ENCODE peak calls at places on chromosomes 11 and 22, in eight cellular contexts. One of them, this sample, is unnamed.
A peak's percentile ranks its signal among the peaks of the same experiment; 100 is the strongest.

GRCh38 chr22:40654522-40655167 is 18.1 kb upstream of the MRTFA start:
- DNase-seq in head of caudate nucleus: peak; percentile 43
- DNase-seq in Peyer's patch: no peak
- DNase-seq in activated CD8-positive, alpha-beta memory T cell treated with anti-CD3 and anti-CD28 coated beads, Interleukin-2, amount 10 ng/mL, durations not matched to agents 7 days and 5 days: no peak
- DNase-seq in NCI-H82: peak; percentile 77
- DNase-seq in ovary: no peak
- DNase-seq in esophagus squamous epithelium: no peak
- DNase-seq in sciatic nerve: peak; percentile 78
- DNase-seq in this sample: peak; percentile 76

GRCh38 chr11:67349457-67349856 is 3.9 kb downstream of the POLD4 start:
- DNase-seq in ovary: no peak
- DNase-seq in head of caudate nucleus: no peak
- DNase-seq in activated CD8-positive, alpha-beta memory T cell treated with anti-CD3 and anti-CD28 coated beads, Interleukin-2, amount 10 ng/mL, durations not matched to agents 7 days and 5 days: no peak
- DNase-seq in Peyer's patch: no peak
- DNase-seq in NCI-H82: no peak
- DNase-seq in sciatic nerve: no peak
- DNase-seq in esophagus squamous epithelium: no peak
- DNase-seq in this sample: no peak

GRCh38 chr11:10846664-10847063 is 11.2 kb downstream of the ZBED5 start:
- DNase-seq in sciatic nerve: no peak
- DNase-seq in head of caudate nucleus: no peak
- DNase-seq in esophagus squamous epithelium: no peak
- DNase-seq in ovary: no peak
- DNase-seq in NCI-H82: no peak
- DNase-seq in activated CD8-positive, alpha-beta memory T cell treated with anti-CD3 and anti-CD28 coated beads, Interleukin-2, amount 10 ng/mL, durations not matched to agents 7 days and 5 days: no peak
- DNase-seq in Peyer's patch: no peak
- DNase-seq in this sample: no peak

GRCh38 chr11:25981998-25982397 is 349.9 kb upstream of the ANO3 start:
- DNase-seq in activated CD8-positive, alpha-beta memory T cell treated with anti-CD3 and anti-CD28 coated beads, Interleukin-2, amount 10 ng/mL, durations not matched to agents 7 days and 5 days: no peak
- DNase-seq in ovary: peak; percentile 18
- DNase-seq in Peyer's patch: no peak
- DNase-seq in sciatic nerve: no peak
- DNase-seq in esophagus squamous epithelium: no peak
- DNase-seq in head of caudate nucleus: no peak
- DNase-seq in NCI-H82: peak; percentile 74
- DNase-seq in this sample: peak; percentile 72

GRCh38 chr11:33988586-33989370 is 62.8 kb upstream of the CAPRIN1 start:
- DNase-seq in sciatic nerve: no peak
- DNase-seq in head of caudate nucleus: no peak
- DNase-seq in Peyer's patch: no peak
- DNase-seq in NCI-H82: peak; percentile 5
- DNase-seq in esophagus squamous epithelium: no peak
- DNase-seq in ovary: no peak
- DNase-seq in activated CD8-positive, alpha-beta memory T cell treated with anti-CD3 and anti-CD28 coated beads, Interleukin-2, amount 10 ng/mL, durations not matched to agents 7 days and 5 days: no peak
- DNase-seq in this sample: peak; percentile 45

GRCh38 chr22:39205344-39206021 is 39.3 kb downstream of the PDGFB start:
- DNase-seq in sciatic nerve: peak; percentile 43
- DNase-seq in ovary: no peak
- DNase-seq in Peyer's patch: no peak
- DNase-seq in NCI-H82: no peak
- DNase-seq in esophagus squamous epithelium: no peak
- DNase-seq in activated CD8-positive, alpha-beta memory T cell treated with anti-CD3 and anti-CD28 coated beads, Interleukin-2, amount 10 ng/mL, durations not matched to agents 7 days and 5 days: peak; percentile 73
- DNase-seq in head of caudate nucleus: no peak
- DNase-seq in this sample: peak; percentile 57

GRCh38 chr22:32203181-32204105 is 1.4 kb downstream of the RFPL2 start:
- DNase-seq in esophagus squamous epithelium: no peak
- DNase-seq in ovary: no peak
- DNase-seq in NCI-H82: no peak
- DNase-seq in Peyer's patch: no peak
- DNase-seq in activated CD8-positive, alpha-beta memory T cell treated with anti-CD3 and anti-CD28 coated beads, Interleukin-2, amount 10 ng/mL, durations not matched to agents 7 days and 5 days: no peak
- DNase-seq in head of caudate nucleus: no peak
- DNase-seq in sciatic nerve: no peak
- DNase-seq in this sample: no peak

GRCh38 chr11:118715245-118715807 is 35.9 kb upstream of the TREH start:
- DNase-seq in ovary: peak; percentile 40
- DNase-seq in esophagus squamous epithelium: no peak
- DNase-seq in activated CD8-positive, alpha-beta memory T cell treated with anti-CD3 and anti-CD28 coated beads, Interleukin-2, amount 10 ng/mL, durations not matched to agents 7 days and 5 days: no peak
- DNase-seq in sciatic nerve: no peak
- DNase-seq in head of caudate nucleus: no peak
- DNase-seq in Peyer's patch: no peak
- DNase-seq in NCI-H82: no peak
- DNase-seq in this sample: no peak

GRCh38 chr11:2701898-2702434 is 2.2 kb upstream of the KCNQ1OT1 start:
- DNase-seq in sciatic nerve: no peak
- DNase-seq in esophagus squamous epithelium: no peak
- DNase-seq in head of caudate nucleus: no peak
- DNase-seq in ovary: peak; percentile 16
- DNase-seq in activated CD8-positive, alpha-beta memory T cell treated with anti-CD3 and anti-CD28 coated beads, Interleukin-2, amount 10 ng/mL, durations not matched to agents 7 days and 5 days: no peak
- DNase-seq in Peyer's patch: peak; percentile 20
- DNase-seq in NCI-H82: no peak
- DNase-seq in this sample: no peak

GRCh38 chr11:80388133-80388532 is 947.3 kb upstream of the TENM4 start:
- DNase-seq in ovary: no peak
- DNase-seq in NCI-H82: peak; percentile 69
- DNase-seq in esophagus squamous epithelium: no peak
- DNase-seq in head of caudate nucleus: no peak
- DNase-seq in activated CD8-positive, alpha-beta memory T cell treated with anti-CD3 and anti-CD28 coated beads, Interleukin-2, amount 10 ng/mL, durations not matched to agents 7 days and 5 days: no peak
- DNase-seq in Peyer's patch: no peak
- DNase-seq in sciatic nerve: no peak
- DNase-seq in this sample: peak; percentile 47

GRCh38 chr11:78083036-78083435 is 3.4 kb upstream of the NDUFC2 start:
- DNase-seq in sciatic nerve: no peak
- DNase-seq in Peyer's patch: no peak
- DNase-seq in NCI-H82: no peak
- DNase-seq in ovary: no peak
- DNase-seq in esophagus squamous epithelium: no peak
- DNase-seq in head of caudate nucleus: no peak
- DNase-seq in activated CD8-positive, alpha-beta memory T cell treated with anti-CD3 and anti-CD28 coated beads, Interleukin-2, amount 10 ng/mL, durations not matched to agents 7 days and 5 days: no peak
- DNase-seq in this sample: no peak

GRCh38 chr11:37786214-37786755 is 1188.2 kb upstream of the RAG2 start:
- DNase-seq in sciatic nerve: no peak
- DNase-seq in activated CD8-positive, alpha-beta memory T cell treated with anti-CD3 and anti-CD28 coated beads, Interleukin-2, amount 10 ng/mL, durations not matched to agents 7 days and 5 days: no peak
- DNase-seq in NCI-H82: no peak
- DNase-seq in esophagus squamous epithelium: no peak
- DNase-seq in Peyer's patch: no peak
- DNase-seq in head of caudate nucleus: no peak
- DNase-seq in ovary: no peak
- DNase-seq in this sample: peak; percentile 91

GRCh38 chr11:133921513-133921912 is 35.3 kb downstream of the IGSF9B start:
- DNase-seq in ovary: no peak
- DNase-seq in head of caudate nucleus: no peak
- DNase-seq in Peyer's patch: no peak
- DNase-seq in sciatic nerve: no peak
- DNase-seq in activated CD8-positive, alpha-beta memory T cell treated with anti-CD3 and anti-CD28 coated beads, Interleukin-2, amount 10 ng/mL, durations not matched to agents 7 days and 5 days: no peak
- DNase-seq in NCI-H82: no peak
- DNase-seq in esophagus squamous epithelium: no peak
- DNase-seq in this sample: no peak

GRCh38 chr11:45925550-45925949 is 3.1 kb downstream of the LARGE2 start:
- DNase-seq in head of caudate nucleus: no peak
- DNase-seq in Peyer's patch: no peak
- DNase-seq in sciatic nerve: no peak
- DNase-seq in ovary: no peak
- DNase-seq in activated CD8-positive, alpha-beta memory T cell treated with anti-CD3 and anti-CD28 coated beads, Interleukin-2, amount 10 ng/mL, durations not matched to agents 7 days and 5 days: no peak
- DNase-seq in NCI-H82: no peak
- DNase-seq in esophagus squamous epithelium: no peak
- DNase-seq in this sample: no peak

GRCh38 chr11:78039919-78040671 is 17.0 kb upstream of the KCTD14 start:
- DNase-seq in esophagus squamous epithelium: no peak
- DNase-seq in Peyer's patch: peak; percentile 75
- DNase-seq in ovary: peak; percentile 80
- DNase-seq in head of caudate nucleus: peak; percentile 58
- DNase-seq in NCI-H82: peak; percentile 16
- DNase-seq in sciatic nerve: peak; percentile 84
- DNase-seq in activated CD8-positive, alpha-beta memory T cell treated with anti-CD3 and anti-CD28 coated beads, Interleukin-2, amount 10 ng/mL, durations not matched to agents 7 days and 5 days: peak; percentile 57
- DNase-seq in this sample: peak; percentile 89

GRCh38 chr22:19291218-19291579 is 320 bp downstream of the CLTCL1 start:
- DNase-seq in activated CD8-positive, alpha-beta memory T cell treated with anti-CD3 and anti-CD28 coated beads, Interleukin-2, amount 10 ng/mL, durations not matched to agents 7 days and 5 days: peak; percentile 43
- DNase-seq in sciatic nerve: peak; percentile 73
- DNase-seq in Peyer's patch: peak; percentile 63
- DNase-seq in esophagus squamous epithelium: no peak
- DNase-seq in NCI-H82: peak; percentile 37
- DNase-seq in head of caudate nucleus: peak; percentile 19
- DNase-seq in ovary: no peak
- DNase-seq in this sample: peak; percentile 4

GRCh38 chr11:86574493-86575207 is 97.8 kb downstream of the ME3 start:
- DNase-seq in head of caudate nucleus: no peak
- DNase-seq in activated CD8-positive, alpha-beta memory T cell treated with anti-CD3 and anti-CD28 coated beads, Interleukin-2, amount 10 ng/mL, durations not matched to agents 7 days and 5 days: no peak
- DNase-seq in ovary: no peak
- DNase-seq in Peyer's patch: no peak
- DNase-seq in esophagus squamous epithelium: no peak
- DNase-seq in sciatic nerve: no peak
- DNase-seq in NCI-H82: no peak
- DNase-seq in this sample: no peak

GRCh38 chr11:110000045-110000502 is 93.1 kb upstream of the ZC3H12C start:
- DNase-seq in sciatic nerve: no peak
- DNase-seq in ovary: no peak
- DNase-seq in head of caudate nucleus: no peak
- DNase-seq in NCI-H82: no peak
- DNase-seq in esophagus squamous epithelium: no peak
- DNase-seq in Peyer's patch: no peak
- DNase-seq in activated CD8-positive, alpha-beta memory T cell treated with anti-CD3 and anti-CD28 coated beads, Interleukin-2, amount 10 ng/mL, durations not matched to agents 7 days and 5 days: no peak
- DNase-seq in this sample: peak; percentile 85

GRCh38 chr22:42787357-42787736 is 66.7 kb upstream of the A4GALT start:
- DNase-seq in ovary: no peak
- DNase-seq in sciatic nerve: no peak
- DNase-seq in Peyer's patch: no peak
- DNase-seq in head of caudate nucleus: no peak
- DNase-seq in NCI-H82: no peak
- DNase-seq in activated CD8-positive, alpha-beta memory T cell treated with anti-CD3 and anti-CD28 coated beads, Interleukin-2, amount 10 ng/mL, durations not matched to agents 7 days and 5 days: no peak
- DNase-seq in esophagus squamous epithelium: no peak
- DNase-seq in this sample: no peak

GRCh38 chr11:81005595-81005994 is 1564.8 kb upstream of the TENM4 start:
- DNase-seq in NCI-H82: no peak
- DNase-seq in activated CD8-positive, alpha-beta memory T cell treated with anti-CD3 and anti-CD28 coated beads, Interleukin-2, amount 10 ng/mL, durations not matched to agents 7 days and 5 days: no peak
- DNase-seq in head of caudate nucleus: no peak
- DNase-seq in Peyer's patch: no peak
- DNase-seq in esophagus squamous epithelium: no peak
- DNase-seq in sciatic nerve: no peak
- DNase-seq in ovary: no peak
- DNase-seq in this sample: peak; percentile 99

GRCh38 chr11:95884364-95884763 is 39.5 kb downstream of the MTMR2 start:
- DNase-seq in ovary: no peak
- DNase-seq in sciatic nerve: no peak
- DNase-seq in esophagus squamous epithelium: no peak
- DNase-seq in head of caudate nucleus: no peak
- DNase-seq in Peyer's patch: no peak
- DNase-seq in activated CD8-positive, alpha-beta memory T cell treated with anti-CD3 and anti-CD28 coated beads, Interleukin-2, amount 10 ng/mL, durations not matched to agents 7 days and 5 days: no peak
- DNase-seq in NCI-H82: no peak
- DNase-seq in this sample: peak; percentile 65

GRCh38 chr11:66478823-66479740 is 1.2 kb upstream of the DPP3 start:
- DNase-seq in sciatic nerve: no peak
- DNase-seq in NCI-H82: peak; percentile 54
- DNase-seq in activated CD8-positive, alpha-beta memory T cell treated with anti-CD3 and anti-CD28 coated beads, Interleukin-2, amount 10 ng/mL, durations not matched to agents 7 days and 5 days: no peak
- DNase-seq in Peyer's patch: no peak
- DNase-seq in esophagus squamous epithelium: no peak
- DNase-seq in head of caudate nucleus: no peak
- DNase-seq in ovary: peak; percentile 62
- DNase-seq in this sample: peak; percentile 25

GRCh38 chr11:32839308-32839707 is 9.6 kb downstream of the PRRG4 start:
- DNase-seq in head of caudate nucleus: no peak
- DNase-seq in sciatic nerve: no peak
- DNase-seq in NCI-H82: peak; percentile 4
- DNase-seq in activated CD8-positive, alpha-beta memory T cell treated with anti-CD3 and anti-CD28 coated beads, Interleukin-2, amount 10 ng/mL, durations not matched to agents 7 days and 5 days: no peak
- DNase-seq in Peyer's patch: no peak
- DNase-seq in ovary: no peak
- DNase-seq in esophagus squamous epithelium: no peak
- DNase-seq in this sample: no peak

This sample was measured in bronchial epithelial cell.